ENCODE peak calls at places on chromosomes 6 and 20, in six cellular contexts. K, G, E, X, U and T are unnamed samples.
A peak's percentile ranks its signal among the peaks of the same experiment; 100 is the strongest.

GRCh38 chr6:81890846-81891245 is 138.4 kb upstream of the TENT5A start:
- DNase-seq in K (no peak), G (no peak), E (peak; percentile 97), X (no peak), U (no peak), T (peak; percentile 68)

GRCh38 chr6:137488736-137489409 is 5.3 kb downstream of the OLIG3 start:
- DNase-seq in K (peak; percentile 30), G (peak; percentile 73), E (no peak), X (no peak), U (no peak), T (no peak)

GRCh38 chr6:43636312-43636667 is 650 bp downstream of the MAD2L1BP start:
- DNase-seq in K (no peak), G (no peak), E (peak; percentile 32), X (no peak), U (peak; percentile 40), T (peak; percentile 39)

GRCh38 chr6:73547046-73547445 is 26.2 kb upstream of the EEF1A1 start:
- DNase-seq in K (no peak), G (no peak), E (no peak), X (no peak), U (no peak), T (no peak)

GRCh38 chr6:141809901-141810300 is 322.8 kb upstream of the GJE1 start:
- DNase-seq in K (no peak), G (no peak), E (peak; percentile 57), X (no peak), U (no peak), T (no peak)

GRCh38 chr20:49104365-49104648 is 58.2 kb downstream of the CSE1L start:
- DNase-seq in K (peak; percentile 53), G (peak; percentile 52), E (no peak), X (no peak), U (no peak), T (no peak)

GRCh38 chr6:34132486-34133185 is 13.3 kb downstream of the GRM4 start:
- DNase-seq in K (peak; percentile 71), G (peak; percentile 89), E (peak; percentile 55), X (peak; percentile 70), U (peak; percentile 53), T (peak; percentile 45)

GRCh38 chr6:2197177-2197671 is 48.2 kb downstream of the GMDS start:
- DNase-seq in K (no peak), G (no peak), E (peak; percentile 68), X (no peak), U (no peak), T (peak; percentile 27)

GRCh38 chr20:45924391-45925261 is 9.9 kb upstream of the PCIF1 start:
- DNase-seq in K (no peak), G (no peak), E (peak; percentile 60), X (no peak), U (no peak), T (peak; percentile 82)

GRCh38 chr6:168496932-168497331 is 55.9 kb downstream of the SMOC2 start:
- DNase-seq in K (no peak), G (peak; percentile 45), E (no peak), X (no peak), U (no peak), T (no peak)

GRCh38 chr20:57432874-57433491 is 41.8 kb downstream of the RBM38 start:
- DNase-seq in K (no peak), G (no peak), E (no peak), X (no peak), U (peak; percentile 83), T (no peak)

GRCh38 chr6:5246141-5246869 is 14.4 kb downstream of the LYRM4 start:
- DNase-seq in K (no peak), G (no peak), E (no peak), X (no peak), U (no peak), T (no peak)